ENCODE peak calls at places on chromosomes 7 and 10, in nine cellular contexts. V is Karpas-422; P is psoas muscle; R is CD8-positive, alpha-beta memory T cell; Q is Peyer's patch; C is naive thymus-derived CD4-positive, alpha-beta T cell; L is CD4-positive, CD25-positive, alpha-beta regulatory T cell; G is endodermal cell; W is neural progenitor cell. T is an unnamed sample.

GRCh38 chr7:117698018-117698417 is 175.2 kb downstream of the CTTNBP2 start:
- DNase-seq in V (no peak), P (no peak), R (no peak), Q (no peak), C (no peak), L (no peak), G (no peak), W (no peak), T (no peak)

GRCh38 chr7:98909487-98909886 is 31.2 kb downstream of the TRRAP start:
- DNase-seq in V (no peak), P (no peak), R (no peak), Q (no peak), C (no peak), L (no peak), G (no peak), W (no peak), T (no peak)

GRCh38 chr10:5125315-5126044 is 31.3 kb downstream of the AKR1C3 start:
- DNase-seq in V (no peak), P (no peak), R (no peak), Q (no peak), C (no peak), L (no peak), G (no peak), W (no peak), T (no peak)

GRCh38 chr7:70347463-70347855 is 749.2 kb downstream of the AUTS2 start:
- DNase-seq in V (no peak), P (no peak), R (no peak), Q (no peak), C (no peak), L (no peak), G (no peak), W (no peak), T (no peak)

GRCh38 chr7:16801111-16801542 is 3.7 kb downstream of the AGR2 start:
- DNase-seq in V (peak; percentile 74), P (no peak), R (no peak), Q (no peak), C (no peak), L (no peak), G (no peak), W (peak; percentile 60), T (no peak)

GRCh38 chr10:120646159-120646558 is 189.1 kb downstream of the PLPP4 start:
- DNase-seq in V (no peak), P (no peak), R (no peak), Q (no peak), C (no peak), L (no peak), G (no peak), W (no peak), T (no peak)

GRCh38 chr10:112792487-112793196 is 157.4 kb upstream of the TCF7L2 start:
- DNase-seq in V (no peak), P (peak; percentile 57), R (no peak), Q (peak; percentile 72), C (no peak), L (no peak), G (no peak), W (peak; percentile 58), T (no peak)

GRCh38 chr7:131071786-131072504 is 255.7 kb upstream of the MKLN1 start:
- DNase-seq in V (peak; percentile 81), P (peak; percentile 30), R (no peak), Q (no peak), C (no peak), L (no peak), G (no peak), W (no peak), T (no peak)

GRCh38 chr7:81638216-81638615 is 131.6 kb downstream of the HGF start:
- DNase-seq in V (no peak), P (no peak), R (no peak), Q (no peak), C (no peak), L (no peak), G (no peak), W (no peak), T (no peak)

GRCh38 chr7:82762880-82763279 is 319.3 kb upstream of the CACNA2D1 start:
- DNase-seq in V (no peak), P (no peak), R (no peak), Q (no peak), C (no peak), L (no peak), G (no peak), W (no peak), T (no peak)

GRCh38 chr10:27457966-27458365 is 46.1 kb upstream of the RAB18 start:
- DNase-seq in V (no peak), P (no peak), R (no peak), Q (no peak), C (no peak), L (no peak), G (no peak), W (no peak), T (no peak)

GRCh38 chr10:12390733-12391132 is 41.4 kb downstream of the CAMK1D start:
- DNase-seq in V (no peak), P (peak; percentile 37), R (no peak), Q (no peak), C (no peak), L (no peak), G (no peak), W (no peak), T (no peak)

GRCh38 chr7:100584046-100584676 is 1.8 kb downstream of the LRCH4 start:
- DNase-seq in V (peak; percentile 71), P (no peak), R (no peak), Q (peak; percentile 52), C (no peak), L (no peak), G (peak; percentile 50), W (peak; percentile 28), T (no peak)

DNA sequence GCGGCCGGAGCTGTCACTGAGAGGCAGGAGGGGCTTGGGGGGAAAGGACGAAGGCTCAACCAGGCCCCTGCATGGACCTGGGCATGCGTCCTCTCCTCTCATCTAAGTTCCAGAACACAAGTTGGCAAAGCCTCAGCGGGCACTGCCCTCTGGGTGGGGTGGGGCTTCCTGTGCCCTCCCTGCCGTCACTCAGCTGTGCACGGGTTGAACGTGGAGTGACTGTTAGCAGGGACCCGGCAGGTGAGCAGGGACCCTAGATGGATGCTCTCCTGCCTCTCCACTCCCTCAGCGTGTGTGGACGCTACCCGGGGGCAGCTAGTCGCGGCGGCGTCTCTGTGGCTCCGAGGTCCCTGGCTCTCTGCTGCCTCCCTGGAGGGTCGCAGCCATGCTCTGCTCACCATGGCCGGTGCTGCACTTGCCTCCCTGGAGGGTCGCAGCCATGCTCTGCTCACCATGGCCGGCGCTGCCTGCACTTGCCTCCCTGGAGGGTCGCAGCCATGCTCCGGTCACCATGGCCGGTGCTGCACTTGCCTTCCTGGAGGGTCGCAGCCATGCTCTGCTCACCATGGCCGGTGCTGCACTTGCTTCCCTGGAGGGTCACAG is 36.4 kb upstream of the TTYH3 start:
- DNase-seq in V (no peak), P (no peak), R (no peak), Q (no peak), C (no peak), L (no peak), G (no peak), W (no peak), T (no peak)
- H3K36me3 ChIP-seq in V (no peaks in the 10 kb centered on the region), P (peaks cover 72% of the 10 kb centered on the region), R (no peaks in the 10 kb centered on the region), Q (no peaks in the 10 kb centered on the region), C (peaks cover 22% of the 10 kb centered on the region), L (no peaks in the 10 kb centered on the region), G (peaks cover 20% of the 10 kb centered on the region), W (no peaks in the 10 kb centered on the region), T (no peaks in the 10 kb centered on the region)

DNA sequence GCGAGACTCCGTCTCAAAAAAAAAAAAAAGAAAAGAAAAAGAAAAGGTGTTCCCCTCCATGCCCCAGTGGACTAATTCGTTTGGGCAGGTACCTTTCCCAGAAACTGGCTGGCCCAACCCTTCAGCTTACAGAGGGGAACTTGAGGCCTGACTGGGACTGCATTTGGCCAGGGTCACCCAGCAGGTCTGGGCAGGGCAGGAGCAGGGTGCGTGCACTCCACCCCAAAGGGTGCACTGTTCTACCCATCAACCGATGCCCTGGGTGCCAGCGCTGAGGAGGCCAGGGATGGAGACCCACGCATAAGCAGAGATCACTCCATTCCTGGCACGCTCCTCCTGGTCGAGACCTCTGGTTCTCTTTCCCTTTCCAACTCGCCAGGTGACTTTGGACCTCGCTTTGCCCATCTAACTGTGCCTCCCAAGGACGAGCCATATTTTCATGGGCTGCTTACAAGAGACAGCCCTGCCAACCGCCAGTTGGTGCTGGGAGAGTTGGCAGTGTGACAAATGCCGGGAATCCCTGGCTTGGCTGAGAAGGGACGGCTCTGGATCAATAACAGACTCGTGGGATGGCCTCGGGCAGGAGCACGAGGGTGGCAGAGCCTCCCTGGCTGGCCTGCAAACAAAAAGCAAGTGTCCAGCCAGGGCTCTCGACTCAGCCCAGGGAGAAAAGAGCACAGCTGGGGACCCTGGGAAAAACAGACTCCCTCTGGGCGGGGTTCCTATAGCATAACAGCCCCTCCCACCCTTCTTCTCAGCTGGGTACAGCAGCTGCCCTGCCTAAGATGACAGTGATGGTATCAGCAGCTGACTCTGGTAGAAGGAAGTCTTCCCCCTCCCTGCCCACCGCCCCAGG is 7.9 kb downstream of the HSPB1 start:
- DNase-seq in V (no peak), P (no peak), R (no peak), Q (no peak), C (no peak), L (no peak), G (no peak), W (no peak), T (no peak)
- H3K27ac ChIP-seq in V (no peak overlapping the region), P (peak overlapping the region; percentile 82), R (no peak overlapping the region), Q (peak overlapping the region; percentile 28), C (no peak overlapping the region), L (no peak overlapping the region), G (peak overlapping the region; percentile 78), W (no peak overlapping the region), T (no peak overlapping the region)

DNA sequence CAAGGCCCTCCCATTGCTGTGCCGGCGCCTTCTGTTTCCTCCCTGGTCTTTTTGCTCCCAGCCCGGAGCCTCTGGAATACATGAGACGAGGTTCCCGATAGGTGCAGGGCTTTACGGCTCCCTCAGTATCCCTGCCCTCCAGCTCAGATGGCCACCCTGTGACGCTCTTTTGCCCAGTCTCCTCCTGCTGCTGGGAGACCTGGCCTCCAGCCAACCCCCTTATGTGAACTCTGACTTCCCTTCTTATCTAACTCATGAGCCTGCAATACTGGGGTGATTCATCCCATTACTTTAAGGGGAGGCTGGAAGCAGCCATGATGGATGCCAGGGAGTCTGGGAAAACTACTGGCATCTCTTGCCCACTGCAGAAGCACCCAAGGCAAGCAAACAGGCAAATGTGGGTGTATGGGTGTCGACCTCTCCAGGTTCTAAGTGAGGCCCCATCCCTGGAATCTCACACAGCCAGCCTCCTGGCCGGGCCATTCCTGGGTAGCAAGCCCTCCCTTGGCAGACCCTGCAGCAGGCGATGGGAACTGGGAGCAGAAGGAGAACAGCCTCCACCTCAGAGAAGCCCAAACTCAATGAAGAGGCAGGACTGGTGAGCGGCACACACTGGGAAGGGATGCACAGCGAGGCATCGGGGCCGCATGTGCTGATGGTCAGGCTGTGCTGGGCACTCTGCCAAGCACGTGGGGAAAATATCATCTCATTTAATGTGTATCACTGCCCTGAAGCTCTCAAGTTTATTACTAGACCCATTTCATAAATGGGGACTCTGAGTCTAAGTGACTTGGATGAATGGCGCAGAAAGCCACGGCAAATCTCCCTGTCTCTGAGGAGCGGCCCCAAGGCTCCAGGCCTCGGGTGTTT is 97.5 kb downstream of the FAM53B start:
- DNase-seq in V (no peak), P (peak; percentile 81), R (no peak), Q (peak; percentile 89), C (no peak), L (no peak), G (no peak), W (no peak), T (no peak)
- H3K4me3 ChIP-seq in V (no peak overlapping the region), P (no peak overlapping the region), R (peak overlapping the region; percentile 41), Q (no peak overlapping the region), C (peak overlapping the region; percentile 34), L (no peak overlapping the region), G (no peak overlapping the region), W (no peak overlapping the region), T (peak overlapping the region; percentile 11)

DNA sequence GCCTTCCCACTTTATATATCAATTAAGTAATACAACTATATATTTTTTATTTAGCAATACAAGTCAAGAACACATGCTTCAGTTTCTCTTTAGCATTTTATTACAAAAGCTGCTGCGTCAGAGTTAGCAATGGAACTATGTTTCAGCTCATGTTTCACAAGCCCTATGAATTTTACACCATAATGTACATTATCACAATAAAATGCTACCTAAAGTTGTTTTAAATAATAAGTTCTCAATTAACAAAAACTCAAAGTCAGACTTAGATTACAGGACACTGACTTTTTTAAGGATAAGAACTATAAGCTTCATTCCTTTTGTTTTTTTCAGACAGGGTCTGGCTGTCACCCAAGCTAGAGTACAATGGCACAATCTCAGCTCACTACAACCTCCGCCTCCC is 52.3 kb downstream of the EZH2 start:
- DNase-seq in V (no peak), P (no peak), R (no peak), Q (no peak), C (no peak), L (no peak), G (no peak), W (no peak), T (no peak)
- H3K36me3 ChIP-seq in V (peaks cover 40% of the 10 kb centered on the region), P (peaks cover 3% of the 10 kb centered on the region), R (no peaks in the 10 kb centered on the region), Q (no peaks in the 10 kb centered on the region), C (no peaks in the 10 kb centered on the region), L (peaks cover 21% of the 10 kb centered on the region), G (peaks cover 29% of the 10 kb centered on the region), W (peaks cover 16% of the 10 kb centered on the region), T (no peaks in the 10 kb centered on the region)